ENCODE peak calls at places on chromosomes 2 and 18, in seven cellular contexts. One of them, this sample, is unnamed.
A peak's percentile ranks its signal among the peaks of the same experiment; 100 is the strongest.

GRCh38 chr2:25808006-25808383 is 70.3 kb downstream of the ASXL2 start:
- DNase-seq in NCI-H345: no peak
- DNase-seq in H9: no peak
- DNase-seq in MG63: no peak
- DNase-seq in kidney tubule cell: peak; percentile 22
- DNase-seq in substantia nigra: no peak
- DNase-seq in Right ventricle myocardium inferior: no peak
- DNase-seq in this sample: no peak

GRCh38 chr2:68832161-68832869 is 38.9 kb downstream of the BMP10 start:
- DNase-seq in NCI-H345: no peak
- DNase-seq in H9: no peak
- DNase-seq in MG63: peak; percentile 67
- DNase-seq in kidney tubule cell: peak; percentile 94
- DNase-seq in substantia nigra: peak; percentile 22
- DNase-seq in Right ventricle myocardium inferior: peak; percentile 73
- DNase-seq in this sample: peak; percentile 69

GRCh38 chr18:9688036-9688741 is 19.9 kb upstream of the RAB31 start:
- DNase-seq in NCI-H345: no peak
- DNase-seq in H9: no peak
- DNase-seq in MG63: no peak
- DNase-seq in kidney tubule cell: no peak
- DNase-seq in substantia nigra: no peak
- DNase-seq in Right ventricle myocardium inferior: no peak
- DNase-seq in this sample: no peak

GRCh38 chr18:2826581-2826980 is 20.2 kb upstream of the EMILIN2 start:
- DNase-seq in NCI-H345: no peak
- DNase-seq in H9: no peak
- DNase-seq in MG63: no peak
- DNase-seq in kidney tubule cell: no peak
- DNase-seq in substantia nigra: no peak
- DNase-seq in Right ventricle myocardium inferior: peak; percentile 69
- DNase-seq in this sample: no peak

GRCh38 chr18:32445846-32446245 is 24.8 kb downstream of the GAREM1 start:
- DNase-seq in NCI-H345: no peak
- DNase-seq in H9: no peak
- DNase-seq in MG63: no peak
- DNase-seq in kidney tubule cell: no peak
- DNase-seq in substantia nigra: no peak
- DNase-seq in Right ventricle myocardium inferior: no peak
- DNase-seq in this sample: no peak

GRCh38 chr18:22195052-22195451 is 25.7 kb downstream of the GATA6 start:
- DNase-seq in NCI-H345: no peak
- DNase-seq in H9: no peak
- DNase-seq in MG63: no peak
- DNase-seq in kidney tubule cell: no peak
- DNase-seq in substantia nigra: no peak
- DNase-seq in Right ventricle myocardium inferior: no peak
- DNase-seq in this sample: no peak

GRCh38 chr2:112077814-112078213 is 22.7 kb downstream of the TMEM87B start:
- DNase-seq in NCI-H345: no peak
- DNase-seq in H9: peak; percentile 52
- DNase-seq in MG63: peak; percentile 17
- DNase-seq in kidney tubule cell: no peak
- DNase-seq in substantia nigra: no peak
- DNase-seq in Right ventricle myocardium inferior: no peak
- DNase-seq in this sample: no peak

GRCh38 chr2:228827056-228827455 is 444.0 kb downstream of the PID1 start:
- DNase-seq in NCI-H345: no peak
- DNase-seq in H9: no peak
- DNase-seq in MG63: peak; percentile 5
- DNase-seq in kidney tubule cell: no peak
- DNase-seq in substantia nigra: no peak
- DNase-seq in Right ventricle myocardium inferior: no peak
- DNase-seq in this sample: no peak

GRCh38 chr2:112542974-112543760 is 902 bp downstream of the POLR1B start:
- DNase-seq in NCI-H345: no peak
- DNase-seq in H9: no peak
- DNase-seq in MG63: peak; percentile 24
- DNase-seq in kidney tubule cell: peak; percentile 25
- DNase-seq in substantia nigra: no peak
- DNase-seq in Right ventricle myocardium inferior: no peak
- DNase-seq in this sample: no peak

GRCh38 chr2:3222636-3223035 is 155.0 kb downstream of the EIPR1 start:
- DNase-seq in NCI-H345: no peak
- DNase-seq in H9: no peak
- DNase-seq in MG63: no peak
- DNase-seq in kidney tubule cell: peak; percentile 19
- DNase-seq in substantia nigra: no peak
- DNase-seq in Right ventricle myocardium inferior: no peak
- DNase-seq in this sample: peak; percentile 44

GRCh38 chr18:58768293-58768974 is 96.2 kb upstream of the ZNF532 start:
- DNase-seq in NCI-H345: peak; percentile 78
- DNase-seq in H9: peak; percentile 86
- DNase-seq in MG63: peak; percentile 59
- DNase-seq in kidney tubule cell: peak; percentile 73
- DNase-seq in substantia nigra: peak; percentile 72
- DNase-seq in Right ventricle myocardium inferior: peak; percentile 84
- DNase-seq in this sample: peak; percentile 88

GRCh38 chr18:2009957-2010697 is 561.2 kb downstream of the METTL4 start:
- DNase-seq in NCI-H345: no peak
- DNase-seq in H9: no peak
- DNase-seq in MG63: no peak
- DNase-seq in kidney tubule cell: no peak
- DNase-seq in substantia nigra: no peak
- DNase-seq in Right ventricle myocardium inferior: no peak
- DNase-seq in this sample: no peak

GRCh38 chr2:65576861-65577601 is 144.6 kb upstream of the SPRED2 start:
- DNase-seq in NCI-H345: no peak
- DNase-seq in H9: no peak
- DNase-seq in MG63: peak; percentile 40
- DNase-seq in kidney tubule cell: peak; percentile 97
- DNase-seq in substantia nigra: no peak
- DNase-seq in Right ventricle myocardium inferior: no peak
- DNase-seq in this sample: no peak

GRCh38 chr2:15675456-15676195 is 84.0 kb downstream of the DDX1 start:
- DNase-seq in NCI-H345: no peak
- DNase-seq in H9: no peak
- DNase-seq in MG63: peak; percentile 33
- DNase-seq in kidney tubule cell: peak; percentile 90
- DNase-seq in substantia nigra: no peak
- DNase-seq in Right ventricle myocardium inferior: no peak
- DNase-seq in this sample: no peak

GRCh38 chr2:168584934-168585333 is 128.9 kb downstream of the CERS6 start:
- DNase-seq in NCI-H345: no peak
- DNase-seq in H9: no peak
- DNase-seq in MG63: no peak
- DNase-seq in kidney tubule cell: peak; percentile 35
- DNase-seq in substantia nigra: no peak
- DNase-seq in Right ventricle myocardium inferior: no peak
- DNase-seq in this sample: no peak

GRCh38 chr2:164115806-164116205 is 380.0 kb upstream of the FIGN start:
- DNase-seq in NCI-H345: no peak
- DNase-seq in H9: no peak
- DNase-seq in MG63: no peak
- DNase-seq in kidney tubule cell: no peak
- DNase-seq in substantia nigra: no peak
- DNase-seq in Right ventricle myocardium inferior: no peak
- DNase-seq in this sample: no peak

GRCh38 chr2:95062716-95063400 is 37.4 kb downstream of the MAL start:
- DNase-seq in NCI-H345: peak; percentile 71
- DNase-seq in H9: no peak
- DNase-seq in MG63: no peak
- DNase-seq in kidney tubule cell: no peak
- DNase-seq in substantia nigra: no peak
- DNase-seq in Right ventricle myocardium inferior: no peak
- DNase-seq in this sample: peak; percentile 57